ENCODE peak calls at places on chromosomes 6 and 20, in four cellular contexts. One of them, this sample, is unnamed.

GRCh38 chr20:6440087-6440799 is 317.4 kb upstream of the FERMT1 start:
- DNase-seq in gastrocnemius medialis: no peak
- DNase-seq in esophagus squamous epithelium: no peak
- DNase-seq in heart left ventricle: no peak
- DNase-seq in this sample: no peak

GRCh38 chr6:112366695-112367546 is 19.8 kb downstream of the RFPL4B start:
- DNase-seq in gastrocnemius medialis: no peak
- DNase-seq in esophagus squamous epithelium: no peak
- DNase-seq in heart left ventricle: no peak
- DNase-seq in this sample: no peak

GRCh38 chr6:45377041-45377554 is 636 bp downstream of the SUPT3H start:
- DNase-seq in gastrocnemius medialis: no peak
- DNase-seq in esophagus squamous epithelium: peak
- DNase-seq in heart left ventricle: no peak
- DNase-seq in this sample: no peak

GRCh38 chr6:90131091-90131490 is 165.6 kb downstream of the BACH2 start:
- DNase-seq in gastrocnemius medialis: no peak
- DNase-seq in esophagus squamous epithelium: no peak
- DNase-seq in heart left ventricle: no peak
- DNase-seq in this sample: no peak

GRCh38 chr6:126650931-126651330 is 311.0 kb downstream of the CENPW start:
- DNase-seq in gastrocnemius medialis: no peak
- DNase-seq in esophagus squamous epithelium: no peak
- DNase-seq in heart left ventricle: no peak
- DNase-seq in this sample: no peak

GRCh38 chr6:136647363-136647763 is 97.1 kb upstream of the MAP7 start:
- DNase-seq in gastrocnemius medialis: no peak
- DNase-seq in esophagus squamous epithelium: no peak
- DNase-seq in heart left ventricle: peak
- DNase-seq in this sample: no peak

GRCh38 chr6:622462-622861 is 34.4 kb downstream of the HUS1B start:
- DNase-seq in gastrocnemius medialis: no peak
- DNase-seq in esophagus squamous epithelium: no peak
- DNase-seq in heart left ventricle: no peak
- DNase-seq in this sample: no peak

GRCh38 chr6:130557481-130558112 is 191.8 kb downstream of the TMEM200A start:
- DNase-seq in gastrocnemius medialis: no peak
- DNase-seq in esophagus squamous epithelium: no peak
- DNase-seq in heart left ventricle: no peak
- DNase-seq in this sample: no peak

GRCh38 chr20:3710703-3711417 is 1.5 kb downstream of the SIGLEC1 start:
- DNase-seq in gastrocnemius medialis: peak
- DNase-seq in esophagus squamous epithelium: no peak
- DNase-seq in heart left ventricle: peak
- DNase-seq in this sample: peak

GRCh38 chr20:20134941-20135572 is 82.7 kb downstream of the CFAP61 start:
- DNase-seq in gastrocnemius medialis: no peak
- DNase-seq in esophagus squamous epithelium: no peak
- DNase-seq in heart left ventricle: no peak
- DNase-seq in this sample: no peak

GRCh38 chr6:6943411-6943810 is 164.3 kb upstream of the RREB1 start:
- DNase-seq in gastrocnemius medialis: no peak
- DNase-seq in esophagus squamous epithelium: no peak
- DNase-seq in heart left ventricle: no peak
- DNase-seq in this sample: no peak

GRCh38 chr6:34953084-34954025 is 64.3 kb downstream of the ANKS1A start:
- DNase-seq in gastrocnemius medialis: no peak
- DNase-seq in esophagus squamous epithelium: no peak
- DNase-seq in heart left ventricle: no peak
- DNase-seq in this sample: no peak

GRCh38 chr20:33612001-33612400 is 50.1 kb upstream of the C20orf144 start:
- DNase-seq in gastrocnemius medialis: no peak
- DNase-seq in esophagus squamous epithelium: no peak
- DNase-seq in heart left ventricle: no peak
- DNase-seq in this sample: no peak

GRCh38 chr6:142954844-142955243 is 9.9 kb upstream of the HIVEP2 start:
- DNase-seq in gastrocnemius medialis: no peak
- DNase-seq in esophagus squamous epithelium: no peak
- DNase-seq in heart left ventricle: no peak
- DNase-seq in this sample: no peak

GRCh38 chr6:152386131-152386530 is 251.0 kb downstream of the SYNE1 start:
- DNase-seq in gastrocnemius medialis: no peak
- DNase-seq in esophagus squamous epithelium: no peak
- DNase-seq in heart left ventricle: no peak
- DNase-seq in this sample: no peak

GRCh38 chr6:156719720-156720563 is 57.2 kb upstream of the ARID1B start:
- DNase-seq in gastrocnemius medialis: peak
- DNase-seq in esophagus squamous epithelium: peak
- DNase-seq in heart left ventricle: peak
- DNase-seq in this sample: peak

GRCh38 chr6:82183642-82184282 is 63.8 kb downstream of the IBTK start:
- DNase-seq in gastrocnemius medialis: no peak
- DNase-seq in esophagus squamous epithelium: no peak
- DNase-seq in heart left ventricle: no peak
- DNase-seq in this sample: no peak

GRCh38 chr20:50169329-50169823 is 15.9 kb upstream of the PEDS1 start:
- DNase-seq in gastrocnemius medialis: peak
- DNase-seq in esophagus squamous epithelium: no peak
- DNase-seq in heart left ventricle: peak
- DNase-seq in this sample: peak

GRCh38 chr20:59020938-59021551 is 1.8 kb downstream of the TUBB1 start:
- DNase-seq in gastrocnemius medialis: no peak
- DNase-seq in esophagus squamous epithelium: no peak
- DNase-seq in heart left ventricle: no peak
- DNase-seq in this sample: no peak

GRCh38 chr6:21402368-21402767 is 191.2 kb upstream of the SOX4 start:
- DNase-seq in gastrocnemius medialis: peak
- DNase-seq in esophagus squamous epithelium: no peak
- DNase-seq in heart left ventricle: no peak
- DNase-seq in this sample: no peak

GRCh38 chr20:8757146-8757545 is 311.7 kb upstream of the PLCB4 start:
- DNase-seq in gastrocnemius medialis: no peak
- DNase-seq in esophagus squamous epithelium: no peak
- DNase-seq in heart left ventricle: no peak
- DNase-seq in this sample: no peak

GRCh38 chr20:38963745-38964144 is 1.6 kb downstream of the DHX35 start:
- DNase-seq in gastrocnemius medialis: no peak
- DNase-seq in esophagus squamous epithelium: no peak
- DNase-seq in heart left ventricle: no peak
- DNase-seq in this sample: no peak

GRCh38 chr20:60749804-60750602 is 502.1 kb upstream of the CDH4 start:
- DNase-seq in gastrocnemius medialis: no peak
- DNase-seq in esophagus squamous epithelium: no peak
- DNase-seq in heart left ventricle: no peak
- DNase-seq in this sample: no peak

GRCh38 chr6:136326038-136326561 is 36.5 kb upstream of the BCLAF1 start:
- DNase-seq in gastrocnemius medialis: no peak
- DNase-seq in esophagus squamous epithelium: no peak
- DNase-seq in heart left ventricle: no peak
- DNase-seq in this sample: no peak

GRCh38 chr6:45185403-45186251 is 142.5 kb upstream of the RUNX2 start:
- DNase-seq in gastrocnemius medialis: no peak
- DNase-seq in esophagus squamous epithelium: no peak
- DNase-seq in heart left ventricle: no peak
- DNase-seq in this sample: no peak

GRCh38 chr6:161141173-161141572 is 132.7 kb downstream of the AGPAT4 start:
- DNase-seq in gastrocnemius medialis: no peak
- DNase-seq in esophagus squamous epithelium: no peak
- DNase-seq in heart left ventricle: no peak
- DNase-seq in this sample: peak

GRCh38 chr6:56692586-56693245 is 50.0 kb upstream of the DST start:
- DNase-seq in gastrocnemius medialis: no peak
- DNase-seq in esophagus squamous epithelium: no peak
- DNase-seq in heart left ventricle: no peak
- DNase-seq in this sample: no peak

GRCh38 chr20:1810926-1811620 is 84.1 kb upstream of the SIRPA start:
- DNase-seq in gastrocnemius medialis: peak
- DNase-seq in esophagus squamous epithelium: no peak
- DNase-seq in heart left ventricle: peak
- DNase-seq in this sample: no peak

GRCh38 chr6:17239260-17239659 is 41.9 kb upstream of the RBM24 start:
- DNase-seq in gastrocnemius medialis: no peak
- DNase-seq in esophagus squamous epithelium: no peak
- DNase-seq in heart left ventricle: no peak
- DNase-seq in this sample: no peak

GRCh38 chr20:37669773-37670236 is 24.0 kb upstream of the CTNNBL1 start:
- DNase-seq in gastrocnemius medialis: no peak
- DNase-seq in esophagus squamous epithelium: no peak
- DNase-seq in heart left ventricle: no peak
- DNase-seq in this sample: no peak

GRCh38 chr6:107654736-107655135 is 164.8 kb downstream of the SOBP start:
- DNase-seq in gastrocnemius medialis: no peak
- DNase-seq in esophagus squamous epithelium: no peak
- DNase-seq in heart left ventricle: no peak
- DNase-seq in this sample: no peak

GRCh38 chr6:107656883-107657282 is 167.0 kb downstream of the SOBP start:
- DNase-seq in gastrocnemius medialis: no peak
- DNase-seq in esophagus squamous epithelium: no peak
- DNase-seq in heart left ventricle: peak
- DNase-seq in this sample: no peak

GRCh38 chr6:107653861-107654394 is 164.0 kb downstream of the SOBP start:
- DNase-seq in gastrocnemius medialis: no peak
- DNase-seq in esophagus squamous epithelium: no peak
- DNase-seq in heart left ventricle: no peak
- DNase-seq in this sample: no peak

GRCh38 chr6:107656381-107656780 is 166.5 kb downstream of the SOBP start:
- DNase-seq in gastrocnemius medialis: no peak
- DNase-seq in esophagus squamous epithelium: no peak
- DNase-seq in heart left ventricle: no peak
- DNase-seq in this sample: no peak

GRCh38 chr6:107655245-107655644 is 165.3 kb downstream of the SOBP start:
- DNase-seq in gastrocnemius medialis: no peak
- DNase-seq in esophagus squamous epithelium: no peak
- DNase-seq in heart left ventricle: no peak
- DNase-seq in this sample: no peak
- H3K4me3 ChIP-seq in gastrocnemius medialis: no peak
- H3K4me3 ChIP-seq in esophagus squamous epithelium: no peak
- H3K4me3 ChIP-seq in heart left ventricle: no peak
- H3K4me3 ChIP-seq in this sample: no peak

GRCh38 chr20:47799116-47799715 is 13.9 kb upstream of the SULF2 start:
- DNase-seq in gastrocnemius medialis: peak
- DNase-seq in esophagus squamous epithelium: no peak
- DNase-seq in heart left ventricle: peak
- DNase-seq in this sample: no peak

GRCh38 chr20:47791084-47791599 is 5.9 kb upstream of the SULF2 start:
- DNase-seq in gastrocnemius medialis: no peak
- DNase-seq in esophagus squamous epithelium: no peak
- DNase-seq in heart left ventricle: no peak
- DNase-seq in this sample: no peak

GRCh38 chr20:47796952-47797351 is 11.7 kb upstream of the SULF2 start:
- DNase-seq in gastrocnemius medialis: no peak
- DNase-seq in esophagus squamous epithelium: no peak
- DNase-seq in heart left ventricle: no peak
- DNase-seq in this sample: no peak

GRCh38 chr20:47792021-47792618 is 6.8 kb upstream of the SULF2 start:
- DNase-seq in gastrocnemius medialis: peak
- DNase-seq in esophagus squamous epithelium: no peak
- DNase-seq in heart left ventricle: peak
- DNase-seq in this sample: peak

DNA sequence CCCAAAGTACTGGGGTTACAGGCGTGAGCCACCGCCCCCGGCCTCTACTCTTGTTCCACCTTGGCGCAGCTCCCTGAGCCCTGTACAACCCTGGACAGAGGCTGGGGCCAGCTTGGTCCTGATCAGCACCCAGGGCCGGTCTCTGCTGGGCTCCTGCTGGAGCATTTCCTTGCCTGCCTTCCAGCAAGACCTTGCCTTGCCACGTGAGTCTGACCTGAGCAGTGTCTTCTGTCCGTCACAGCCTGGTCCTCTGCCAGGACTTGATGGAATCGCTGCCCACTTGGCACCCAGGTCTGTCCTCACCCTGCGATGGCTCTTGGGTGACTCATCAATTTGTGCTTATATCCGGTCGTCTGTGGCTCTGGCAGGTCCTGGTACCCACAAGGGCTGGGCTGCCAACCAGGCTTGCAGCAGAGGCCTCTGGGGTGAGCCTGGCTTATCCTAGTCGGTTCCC is 10.0 kb upstream of the SULF2 start:
- DNase-seq in gastrocnemius medialis: peak
- DNase-seq in esophagus squamous epithelium: no peak
- DNase-seq in heart left ventricle: no peak
- DNase-seq in this sample: peak
- TF ChIP-seq CTCF in gastrocnemius medialis: no peak
- TF ChIP-seq CTCF in esophagus squamous epithelium: no peak
- TF ChIP-seq CTCF in heart left ventricle: no peak
- TF ChIP-seq CTCF in this sample: no peak

GRCh38 chr6:36196880-36197548 is 470 bp downstream of the BRPF3 start:
- DNase-seq in gastrocnemius medialis: peak
- DNase-seq in esophagus squamous epithelium: peak
- DNase-seq in heart left ventricle: peak
- DNase-seq in this sample: peak
- TF ChIP-seq POLR2A in gastrocnemius medialis: peak
- TF ChIP-seq POLR2A in esophagus squamous epithelium: peak
- TF ChIP-seq POLR2A in heart left ventricle: peak
- TF ChIP-seq POLR2A in this sample: peak

GRCh38 chr6:26459023-26459810 is 1.5 kb downstream of the BTN2A1 start:
- DNase-seq in gastrocnemius medialis: no peak
- DNase-seq in esophagus squamous epithelium: no peak
- DNase-seq in heart left ventricle: no peak
- DNase-seq in this sample: no peak
- H3K4me3 ChIP-seq in gastrocnemius medialis: peak
- H3K4me3 ChIP-seq in esophagus squamous epithelium: peak
- H3K4me3 ChIP-seq in heart left ventricle: peak
- H3K4me3 ChIP-seq in this sample: no peak

DNA sequence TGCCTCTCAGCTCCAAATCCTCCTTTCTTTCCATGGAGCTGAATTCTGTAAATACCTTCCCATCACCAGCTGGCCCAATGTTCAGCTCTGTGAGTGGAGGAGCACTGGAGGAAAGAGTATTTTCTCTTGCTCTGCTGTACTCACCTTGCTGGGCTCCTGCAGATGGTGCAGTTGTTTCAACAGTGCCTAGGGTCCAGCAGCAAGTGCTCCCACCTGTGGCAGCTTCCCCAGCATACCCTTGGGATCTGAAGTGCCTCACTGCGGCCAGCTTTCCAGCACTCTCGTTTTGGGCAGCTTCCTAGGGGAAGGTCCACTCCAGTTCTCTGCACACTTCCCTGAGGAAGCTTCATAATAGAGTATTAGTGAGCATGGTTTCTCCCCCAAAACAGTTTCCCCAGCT is 170.9 kb downstream of the ARHGAP18 start:
- DNase-seq in gastrocnemius medialis: no peak
- DNase-seq in esophagus squamous epithelium: no peak
- DNase-seq in heart left ventricle: no peak
- DNase-seq in this sample: no peak
- TF ChIP-seq CTCF in gastrocnemius medialis: no peak
- TF ChIP-seq CTCF in esophagus squamous epithelium: no peak
- TF ChIP-seq CTCF in heart left ventricle: no peak
- TF ChIP-seq CTCF in this sample: no peak